ENCODE peak calls at places on chromosomes 12 and 14, in four cellular contexts. X is iris pigment epithelial cell; C is endodermal cell; R is activated gamma-delta T cell treated with anti-CD3 and anti-CD28 coated beads, Interleukin-2, amount 50 U/mL, for 16 hours. K is an unnamed sample.

GRCh38 chr12:125185740-125186470 is 120.7 kb downstream of the AACS start:
- DNase-seq in X (peak), C (peak), R (no peak), K (no peak)

GRCh38 chr12:96487214-96487613 is 2.2 kb upstream of the CFAP54 start:
- DNase-seq in X (peak), C (no peak), R (no peak), K (no peak)

GRCh38 chr12:76026643-76027063 is 4.9 kb downstream of the PHLDA1 start:
- DNase-seq in X (no peak), C (no peak), R (no peak), K (no peak)

GRCh38 chr12:85951823-85952222 is 77.7 kb downstream of the NTS start:
- DNase-seq in X (peak), C (no peak), R (no peak), K (no peak)

GRCh38 chr14:65478596-65478995 is 66.1 kb downstream of the FUT8 start:
- DNase-seq in X (peak), C (no peak), R (no peak), K (no peak)

GRCh38 chr14:92926931-92927330 is 4.0 kb downstream of the CHGA start:
- DNase-seq in X (no peak), C (no peak), R (no peak), K (no peak)

GRCh38 chr14:101222362-101223090 is 319.0 kb upstream of the RTL1 start:
- DNase-seq in X (no peak), C (peak), R (no peak), K (no peak)

GRCh38 chr12:121925361-121925725 is 7.0 kb downstream of the CFAP251 start:
- DNase-seq in X (peak), C (peak), R (no peak), K (no peak)

GRCh38 chr14:102362084-102362483 is 606 bp downstream of the CINP start:
- DNase-seq in X (peak), C (no peak), R (peak), K (no peak)

GRCh38 chr14:100294213-100294962 is 11.9 kb downstream of the SLC25A29 start:
- DNase-seq in X (no peak), C (peak), R (no peak), K (no peak)

GRCh38 chr12:21941522-21942376 is 523 bp upstream of the ABCC9 start:
- DNase-seq in X (peak), C (peak), R (no peak), K (no peak)

GRCh38 chr12:6216581-6216980 is 16.4 kb downstream of the CD9 start:
- DNase-seq in X (no peak), C (no peak), R (no peak), K (no peak)

GRCh38 chr12:81819991-81820633 is 61.0 kb upstream of the PPFIA2 start:
- DNase-seq in X (no peak), C (no peak), R (no peak), K (no peak)

GRCh38 chr12:53207042-53207441 is at the start of gene ITGB7:
- DNase-seq in X (no peak), C (peak), R (peak), K (peak)

GRCh38 chr12:71558445-71558844 is 105.2 kb downstream of the ZFC3H1 start:
- DNase-seq in X (no peak), C (no peak), R (no peak), K (no peak)

GRCh38 chr14:60878536-60878935 is 102.3 kb downstream of the TRMT5 start:
- DNase-seq in X (peak), C (no peak), R (no peak), K (no peak)

GRCh38 chr14:34252227-34252626 is 209.8 kb downstream of the SPTSSA start:
- DNase-seq in X (no peak), C (no peak), R (no peak), K (no peak)

GRCh38 chr12:47078733-47079364 is 572 bp upstream of the PCED1B start:
- DNase-seq in X (no peak), C (peak), R (no peak), K (peak)

GRCh38 chr14:54593860-54594259 is 26.9 kb downstream of the SAMD4A start:
- DNase-seq in X (peak), C (no peak), R (no peak), K (no peak)

GRCh38 chr14:73942180-73942579 is 7.7 kb downstream of the FAM161B start:
- DNase-seq in X (no peak), C (no peak), R (no peak), K (no peak)

GRCh38 chr12:108193922-108194321 is 64.8 kb downstream of the WSCD2 start:
- DNase-seq in X (peak), C (peak), R (no peak), K (no peak)

GRCh38 chr12:102960766-102961487 is 3.5 kb downstream of the ASCL1 start:
- DNase-seq in X (no peak), C (peak), R (no peak), K (no peak)

GRCh38 chr14:100149789-100150611 is 9.4 kb downstream of the DEGS2 start:
- DNase-seq in X (no peak), C (no peak), R (no peak), K (no peak)